ENCODE peak calls at places on chromosomes 6 and 20, in seven cellular contexts. One of them, this sample, is unnamed.
A peak's percentile ranks its signal among the peaks of the same experiment; 100 is the strongest.

GRCh38 chr6:33183071-33183683 is 9.1 kb downstream of the COL11A2 start:
- DNase-seq in neural crest cell: no peak
- DNase-seq in astrocyte of the spinal cord: no peak
- DNase-seq in HepG2: no peak
- DNase-seq in testis: no peak
- DNase-seq in Panc1: no peak
- DNase-seq in nephron progenitor cell: no peak
- DNase-seq in this sample: no peak

GRCh38 chr20:7770046-7770445 is 170.2 kb downstream of the HAO1 start:
- DNase-seq in neural crest cell: no peak
- DNase-seq in astrocyte of the spinal cord: no peak
- DNase-seq in HepG2: no peak
- DNase-seq in testis: no peak
- DNase-seq in Panc1: no peak
- DNase-seq in nephron progenitor cell: no peak
- DNase-seq in this sample: no peak

GRCh38 chr20:24616258-24617079 is 147.0 kb downstream of the SYNDIG1 start:
- DNase-seq in neural crest cell: no peak
- DNase-seq in astrocyte of the spinal cord: no peak
- DNase-seq in HepG2: no peak
- DNase-seq in testis: no peak
- DNase-seq in Panc1: no peak
- DNase-seq in nephron progenitor cell: no peak
- DNase-seq in this sample: no peak

GRCh38 chr6:53464942-53465460 is 79.9 kb downstream of the GCLC start:
- DNase-seq in neural crest cell: no peak
- DNase-seq in astrocyte of the spinal cord: no peak
- DNase-seq in HepG2: no peak
- DNase-seq in testis: peak; percentile 73
- DNase-seq in Panc1: no peak
- DNase-seq in nephron progenitor cell: no peak
- DNase-seq in this sample: no peak

GRCh38 chr20:38635721-38636285 is 34.2 kb downstream of the ARHGAP40 start:
- DNase-seq in neural crest cell: no peak
- DNase-seq in astrocyte of the spinal cord: no peak
- DNase-seq in HepG2: no peak
- DNase-seq in testis: no peak
- DNase-seq in Panc1: no peak
- DNase-seq in nephron progenitor cell: no peak
- DNase-seq in this sample: no peak

GRCh38 chr6:145278163-145278807 is 457.0 kb downstream of the EPM2A start:
- DNase-seq in neural crest cell: no peak
- DNase-seq in astrocyte of the spinal cord: peak; percentile 13
- DNase-seq in HepG2: peak; percentile 82
- DNase-seq in testis: no peak
- DNase-seq in Panc1: no peak
- DNase-seq in nephron progenitor cell: no peak
- DNase-seq in this sample: no peak

GRCh38 chr20:60113024-60113724 is 155.0 kb downstream of the CDH26 start:
- DNase-seq in neural crest cell: no peak
- DNase-seq in astrocyte of the spinal cord: no peak
- DNase-seq in HepG2: no peak
- DNase-seq in testis: no peak
- DNase-seq in Panc1: no peak
- DNase-seq in nephron progenitor cell: no peak
- DNase-seq in this sample: no peak

GRCh38 chr6:7730852-7731251 is 5.0 kb downstream of the BMP6 start:
- DNase-seq in neural crest cell: no peak
- DNase-seq in astrocyte of the spinal cord: peak; percentile 70
- DNase-seq in HepG2: peak; percentile 39
- DNase-seq in testis: no peak
- DNase-seq in Panc1: peak; percentile 97
- DNase-seq in nephron progenitor cell: no peak
- DNase-seq in this sample: no peak

GRCh38 chr6:62362097-62362496 is 76.1 kb upstream of the KHDRBS2 start:
- DNase-seq in neural crest cell: no peak
- DNase-seq in astrocyte of the spinal cord: no peak
- DNase-seq in HepG2: no peak
- DNase-seq in testis: no peak
- DNase-seq in Panc1: no peak
- DNase-seq in nephron progenitor cell: no peak
- DNase-seq in this sample: no peak

GRCh38 chr6:722608-723007 is 29.7 kb upstream of the EXOC2 start:
- DNase-seq in neural crest cell: no peak
- DNase-seq in astrocyte of the spinal cord: peak; percentile 68
- DNase-seq in HepG2: no peak
- DNase-seq in testis: no peak
- DNase-seq in Panc1: no peak
- DNase-seq in nephron progenitor cell: no peak
- DNase-seq in this sample: no peak

GRCh38 chr6:53735896-53736295 is 58.9 kb upstream of the LRRC1 start:
- DNase-seq in neural crest cell: no peak
- DNase-seq in astrocyte of the spinal cord: no peak
- DNase-seq in HepG2: no peak
- DNase-seq in testis: no peak
- DNase-seq in Panc1: no peak
- DNase-seq in nephron progenitor cell: no peak
- DNase-seq in this sample: no peak

GRCh38 chr20:57386762-57387161 is 4.4 kb upstream of the RBM38 start:
- DNase-seq in neural crest cell: no peak
- DNase-seq in astrocyte of the spinal cord: no peak
- DNase-seq in HepG2: no peak
- DNase-seq in testis: no peak
- DNase-seq in Panc1: no peak
- DNase-seq in nephron progenitor cell: no peak
- DNase-seq in this sample: no peak

GRCh38 chr6:89895273-89895874 is 1.1 kb downstream of the GJA10 start:
- DNase-seq in neural crest cell: peak; percentile 42
- DNase-seq in astrocyte of the spinal cord: peak; percentile 72
- DNase-seq in HepG2: peak; percentile 12
- DNase-seq in testis: peak; percentile 37
- DNase-seq in Panc1: no peak
- DNase-seq in nephron progenitor cell: peak; percentile 77
- DNase-seq in this sample: no peak

GRCh38 chr6:470051-470900 is 78.7 kb downstream of the IRF4 start:
- DNase-seq in neural crest cell: no peak
- DNase-seq in astrocyte of the spinal cord: no peak
- DNase-seq in HepG2: no peak
- DNase-seq in testis: no peak
- DNase-seq in Panc1: no peak
- DNase-seq in nephron progenitor cell: no peak
- DNase-seq in this sample: no peak

GRCh38 chr6:107657755-107658461 is 166.2 kb downstream of the SCML4 start:
- DNase-seq in neural crest cell: no peak
- DNase-seq in astrocyte of the spinal cord: peak; percentile 85
- DNase-seq in HepG2: no peak
- DNase-seq in testis: no peak
- DNase-seq in Panc1: peak; percentile 38
- DNase-seq in nephron progenitor cell: no peak
- DNase-seq in this sample: no peak

GRCh38 chr20:42741906-42742305 is 447.8 kb downstream of the PTPRT start:
- DNase-seq in neural crest cell: no peak
- DNase-seq in astrocyte of the spinal cord: no peak
- DNase-seq in HepG2: no peak
- DNase-seq in testis: no peak
- DNase-seq in Panc1: no peak
- DNase-seq in nephron progenitor cell: no peak
- DNase-seq in this sample: no peak

GRCh38 chr20:42747765-42748411 is 441.8 kb downstream of the PTPRT start:
- DNase-seq in neural crest cell: no peak
- DNase-seq in astrocyte of the spinal cord: no peak
- DNase-seq in HepG2: no peak
- DNase-seq in testis: no peak
- DNase-seq in Panc1: no peak
- DNase-seq in nephron progenitor cell: no peak
- DNase-seq in this sample: no peak

GRCh38 chr20:42742926-42743325 is 446.8 kb downstream of the PTPRT start:
- DNase-seq in neural crest cell: no peak
- DNase-seq in astrocyte of the spinal cord: no peak
- DNase-seq in HepG2: no peak
- DNase-seq in testis: no peak
- DNase-seq in Panc1: no peak
- DNase-seq in nephron progenitor cell: no peak
- DNase-seq in this sample: no peak

GRCh38 chr20:42740191-42740870 is 449.4 kb downstream of the PTPRT start:
- DNase-seq in neural crest cell: no peak
- DNase-seq in astrocyte of the spinal cord: no peak
- DNase-seq in HepG2: no peak
- DNase-seq in testis: no peak
- DNase-seq in Panc1: no peak
- DNase-seq in nephron progenitor cell: no peak
- DNase-seq in this sample: no peak

DNA sequence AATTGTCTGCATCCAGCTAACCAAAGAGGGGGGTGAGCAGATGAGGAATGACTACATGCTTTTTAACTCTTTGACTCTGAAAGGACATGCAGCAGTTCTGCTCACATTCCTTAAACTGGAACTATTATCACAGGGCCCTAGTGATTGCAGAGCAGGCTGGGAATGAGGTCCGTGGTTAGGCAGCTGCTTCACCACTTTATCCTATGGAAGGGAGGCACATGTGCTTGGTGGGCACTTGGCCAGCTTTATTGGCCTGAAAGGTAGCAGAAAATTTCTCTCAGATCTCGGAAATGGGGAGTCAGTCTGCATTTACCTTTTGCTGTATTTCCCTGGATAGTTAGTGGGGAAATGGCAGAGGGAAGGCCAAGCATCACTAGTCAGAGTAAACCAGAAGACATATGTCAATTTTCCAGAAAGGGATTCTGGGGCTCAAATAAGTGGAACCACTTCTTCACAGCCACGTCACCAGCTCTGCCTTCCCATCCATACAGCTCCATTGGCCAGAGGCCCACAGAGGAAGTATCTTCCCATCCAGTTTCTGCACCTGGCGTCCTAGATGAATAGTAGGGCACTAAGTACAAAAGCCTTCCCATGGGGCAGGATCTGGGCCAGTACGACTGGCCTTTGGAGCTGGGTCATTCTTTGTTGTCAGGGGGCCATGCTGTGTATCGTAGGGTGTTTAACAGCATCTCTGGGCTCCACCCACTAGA is 444.8 kb downstream of the PTPRT start:
- DNase-seq in neural crest cell: no peak
- DNase-seq in astrocyte of the spinal cord: no peak
- DNase-seq in HepG2: no peak
- DNase-seq in testis: no peak
- DNase-seq in Panc1: no peak
- DNase-seq in nephron progenitor cell: no peak
- DNase-seq in this sample: no peak
- TF ChIP-seq CTCF in neural crest cell: no peak
- TF ChIP-seq CTCF in astrocyte of the spinal cord: no peak
- TF ChIP-seq CTCF in HepG2: no peak
- TF ChIP-seq CTCF in testis: no peak
- TF ChIP-seq CTCF in Panc1: no peak
- TF ChIP-seq CTCF in nephron progenitor cell: no peak
- TF ChIP-seq CTCF in this sample: no peak

GRCh38 chr6:132259070-132259469 is 142.2 kb downstream of the MOXD1 start:
- DNase-seq in neural crest cell: no peak
- DNase-seq in astrocyte of the spinal cord: peak; percentile 52
- DNase-seq in HepG2: peak; percentile 7
- DNase-seq in testis: no peak
- DNase-seq in Panc1: peak; percentile 7
- DNase-seq in nephron progenitor cell: no peak
- DNase-seq in this sample: no peak
- TF ChIP-seq CTCF in neural crest cell: peak; percentile 52
- TF ChIP-seq CTCF in astrocyte of the spinal cord: peak; percentile 41
- TF ChIP-seq CTCF in HepG2: peak; percentile 29
- TF ChIP-seq CTCF in testis: peak; percentile 18
- TF ChIP-seq CTCF in Panc1: peak; percentile 35
- TF ChIP-seq CTCF in nephron progenitor cell: peak; percentile 11
- TF ChIP-seq CTCF in this sample: no peak

DNA sequence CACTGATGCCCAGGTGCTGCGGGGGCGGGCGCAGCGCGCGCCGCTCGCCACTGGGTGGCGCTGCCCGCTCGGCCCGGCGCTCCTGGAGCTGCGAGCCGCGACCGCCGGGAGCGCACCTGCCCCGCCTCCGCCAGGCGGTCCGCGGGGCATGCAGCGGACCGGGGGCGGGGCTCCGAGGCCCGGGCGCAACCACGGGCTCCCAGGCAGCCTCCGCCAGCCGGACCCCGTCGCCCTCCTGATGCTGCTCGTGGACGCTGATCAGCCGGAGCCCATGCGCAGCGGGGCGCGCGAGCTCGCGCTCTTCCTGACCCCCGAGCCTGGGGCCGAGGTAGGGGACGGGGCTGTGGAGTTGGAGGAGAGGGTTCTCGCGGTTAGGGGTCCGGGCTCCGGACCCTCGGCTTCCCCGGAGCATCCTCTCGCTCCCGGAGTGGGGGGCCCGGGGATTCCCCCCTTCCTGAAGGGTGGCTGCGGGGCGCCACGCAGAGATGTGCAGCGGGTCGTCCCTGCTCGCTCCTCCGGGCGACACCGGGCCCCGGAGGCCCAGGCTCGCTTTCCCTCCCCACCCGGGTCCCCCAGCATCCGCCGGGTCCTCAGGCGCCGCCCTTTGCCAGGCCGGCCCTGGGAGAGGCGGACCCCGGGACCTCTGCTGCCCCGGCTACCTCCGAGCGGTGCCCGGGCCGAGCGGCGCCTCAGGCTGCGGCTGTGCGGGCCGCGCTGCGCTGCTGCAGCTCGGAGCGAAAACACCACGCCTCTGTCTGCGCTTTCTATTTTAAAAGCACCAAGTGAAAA is at the start of gene BCAS4:
- DNase-seq in neural crest cell: peak; percentile 71
- DNase-seq in astrocyte of the spinal cord: peak; percentile 70
- DNase-seq in HepG2: peak; percentile 76
- DNase-seq in testis: peak; percentile 79
- DNase-seq in Panc1: no peak
- DNase-seq in nephron progenitor cell: peak; percentile 86
- DNase-seq in this sample: peak; percentile 69
- TF ChIP-seq CTCF in neural crest cell: peak; percentile 92
- TF ChIP-seq CTCF in astrocyte of the spinal cord: peak; percentile 66
- TF ChIP-seq CTCF in HepG2: peak; percentile 78
- TF ChIP-seq CTCF in testis: peak; percentile 82
- TF ChIP-seq CTCF in Panc1: peak; percentile 99
- TF ChIP-seq CTCF in nephron progenitor cell: no peak
- TF ChIP-seq CTCF in this sample: peak; percentile 81

DNA sequence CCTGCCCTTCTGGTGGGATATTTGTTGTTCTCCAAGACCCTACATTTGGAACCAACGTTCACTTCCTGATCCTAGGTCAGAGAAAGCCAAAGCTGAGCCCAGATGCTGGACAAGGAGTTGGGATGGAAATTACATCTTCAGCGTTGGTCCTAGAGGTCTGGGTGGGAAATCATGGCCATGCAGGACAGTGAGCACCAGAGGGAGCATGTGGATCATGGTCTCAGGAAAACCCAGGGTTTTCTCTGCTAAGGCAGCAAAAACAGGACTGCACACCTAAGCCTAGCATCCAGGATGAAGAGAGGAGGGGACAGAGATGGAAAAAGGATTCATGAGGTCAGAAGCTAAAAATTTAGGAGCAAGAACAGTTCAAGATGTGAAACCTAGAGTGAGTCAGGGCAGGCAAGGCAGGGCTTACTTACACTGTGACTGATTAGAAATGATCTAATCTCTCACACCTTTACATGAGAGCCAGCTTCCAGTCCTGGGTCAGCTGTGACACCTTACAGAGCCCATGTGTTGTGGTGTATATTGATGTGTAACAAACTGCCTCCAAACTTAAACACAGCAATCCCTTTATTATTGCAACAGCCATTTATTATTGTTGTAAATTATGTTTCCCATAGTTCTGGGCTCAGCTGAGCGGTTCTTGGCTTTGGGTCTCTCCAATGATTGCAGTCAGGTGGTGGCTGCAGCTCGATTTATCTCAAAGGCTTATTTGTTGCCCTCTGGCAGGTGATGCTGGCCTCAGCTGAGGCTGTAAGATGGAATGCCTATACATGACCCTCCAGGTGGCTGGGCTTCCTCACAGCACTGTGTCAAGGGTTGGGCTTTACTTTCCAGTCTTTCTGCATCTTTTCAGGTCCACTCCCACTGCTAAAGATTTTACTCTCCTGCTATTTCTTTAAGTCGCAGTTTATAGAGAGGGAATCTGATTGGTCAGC is 6.5 kb downstream of the C20orf202 start:
- DNase-seq in neural crest cell: no peak
- DNase-seq in astrocyte of the spinal cord: no peak
- DNase-seq in HepG2: no peak
- DNase-seq in testis: no peak
- DNase-seq in Panc1: no peak
- DNase-seq in nephron progenitor cell: no peak
- DNase-seq in this sample: no peak
- TF ChIP-seq CTCF in neural crest cell: no peak
- TF ChIP-seq CTCF in astrocyte of the spinal cord: peak; percentile 42
- TF ChIP-seq CTCF in HepG2: peak; percentile 60
- TF ChIP-seq CTCF in testis: no peak
- TF ChIP-seq CTCF in Panc1: peak; percentile 59
- TF ChIP-seq CTCF in nephron progenitor cell: peak; percentile 10
- TF ChIP-seq CTCF in this sample: no peak

This sample was measured in mesothelial cell of epicardium.